ENCODE peak calls at places on chromosomes 3 and 15, in four cellular contexts. Z, A, S and F are unnamed samples.

GRCh38 chr3:195566797-195567196 is 16.9 kb downstream of the APOD start:
- DNase-seq in A (no peak), Z (peak; percentile 43), S (no peak), F (no peak)

GRCh38 chr15:101446527-101447167 is 42.9 kb downstream of the PCSK6 start:
- DNase-seq in A (no peak), Z (peak; percentile 57), S (no peak), F (no peak)

GRCh38 chr3:125374501-125374995 is 577 bp downstream of the ZNF148 start:
- DNase-seq in Z (peak; percentile 40), S (peak; percentile 74), A (peak; percentile 42), F (peak; percentile 42)

GRCh38 chr3:105979961-105980360 is 111.1 kb upstream of the CBLB start:
- DNase-seq in A (no peak), S (no peak), Z (peak; percentile 41), F (no peak)

GRCh38 chr3:159200176-159200575 is 398.3 kb downstream of the MFSD1 start:
- DNase-seq in A (no peak), Z (peak; percentile 98), S (no peak), F (no peak)

GRCh38 chr15:75861750-75862402 is 18.6 kb downstream of the UBE2Q2 start:
- DNase-seq in Z (no peak), S (no peak), A (no peak), F (no peak)

GRCh38 chr3:111212511-111212910 is 140.9 kb downstream of the NECTIN3 start:
- DNase-seq in A (no peak), S (no peak), Z (no peak), F (no peak)

GRCh38 chr3:136346486-136346885 is 96.3 kb downstream of the PCCB start:
- DNase-seq in A (no peak), S (no peak), Z (no peak), F (no peak)

GRCh38 chr3:79885407-79885806 is 117.6 kb upstream of the ROBO1 start:
- DNase-seq in S (peak; percentile 19), Z (no peak), A (no peak), F (no peak)

GRCh38 chr15:49135893-49136292 is 19.5 kb downstream of the COPS2 start:
- DNase-seq in A (no peak), S (no peak), Z (peak; percentile 81), F (no peak)

GRCh38 chr3:56389213-56389830 is 78.9 kb downstream of the ERC2 start:
- DNase-seq in Z (no peak), S (peak; percentile 53), A (no peak), F (no peak)

GRCh38 chr3:149678365-149678948 is 20.6 kb upstream of the WWTR1 start:
- DNase-seq in S (peak; percentile 39), A (no peak), Z (peak; percentile 42), F (no peak)

GRCh38 chr15:77415450-77416448 is 4.2 kb downstream of the PEAK1 start:
- DNase-seq in A (no peak), S (no peak), Z (no peak), F (peak; percentile 16)

GRCh38 chr15:45640610-45641009 is 5.8 kb downstream of the SQOR start:
- DNase-seq in Z (peak; percentile 78), S (no peak), A (no peak), F (no peak)

GRCh38 chr15:99961011-99961441 is 227.8 kb upstream of the LYSMD4 start:
- DNase-seq in Z (no peak), A (no peak), S (no peak), F (no peak)

GRCh38 chr3:190716961-190717360 is 145.5 kb downstream of the GMNC start:
- DNase-seq in Z (no peak), S (no peak), A (no peak), F (no peak)

GRCh38 chr15:33100314-33100713 is 94.2 kb downstream of the FMN1 start:
- DNase-seq in S (no peak), A (no peak), Z (no peak), F (no peak)

GRCh38 chr3:191774485-191774884 is 313.5 kb downstream of the PYDC2 start:
- DNase-seq in Z (peak; percentile 99), S (peak; percentile 2), A (no peak), F (no peak)

GRCh38 chr3:115852278-115852677 is 229.0 kb downstream of the GAP43 start:
- DNase-seq in A (no peak), Z (no peak), S (no peak), F (no peak)

GRCh38 chr3:38646630-38647029 is 2.9 kb downstream of the SCN5A start:
- DNase-seq in S (peak; percentile 2), A (no peak), Z (no peak), F (peak; percentile 13)

GRCh38 chr3:194871864-194872668 is 186.4 kb downstream of the FAM43A start:
- DNase-seq in S (no peak), A (no peak), Z (peak; percentile 70), F (no peak)